ENCODE peak calls at places on chromosomes 2 and 18, in five cellular contexts. K is suprapubic skin, V is heart left ventricle, E is sigmoid colon, Z is transverse colon. Q is an unnamed sample.
A peak's percentile ranks its signal among the peaks of the same experiment; 100 is the strongest.

GRCh38 chr2:72386288-72386687 is 238.6 kb upstream of the CYP26B1 start:
- DNase-seq in Z (no peak), V (no peak), E (no peak), K (no peak), Q (no peak)

GRCh38 chr2:85191157-85191556 is 58.0 kb downstream of the TCF7L1 start:
- DNase-seq in Z (no peak), K (peak; percentile 35), E (no peak), V (no peak), Q (no peak)

GRCh38 chr2:203352604-203353255 is 24.5 kb downstream of the ABI2 start:
- DNase-seq in V (no peak), Z (no peak), K (no peak), E (no peak), Q (no peak)

GRCh38 chr2:143835481-143835880 is 684.4 kb downstream of the ZEB2 start:
- DNase-seq in E (no peak), K (no peak), V (no peak), Z (no peak), Q (no peak)

GRCh38 chr18:3585656-3586509 is 135.9 kb downstream of the TGIF1 start:
- DNase-seq in E (peak; percentile 87), V (peak; percentile 76), Z (peak; percentile 90), K (peak; percentile 91), Q (peak; percentile 96)

GRCh38 chr2:215880970-215881369 is 132.4 kb downstream of the MREG start:
- DNase-seq in V (no peak), E (no peak), Z (no peak), K (no peak), Q (no peak)

GRCh38 chr2:231709636-231709980 is 1.3 kb downstream of the PTMA start:
- DNase-seq in V (peak; percentile 47), E (peak; percentile 84), K (peak; percentile 84), Z (peak; percentile 54), Q (peak; percentile 52)

GRCh38 chr18:55838841-55839240 is 250.8 kb upstream of the TCF4 start:
- DNase-seq in Z (no peak), E (no peak), K (no peak), V (no peak), Q (no peak)

GRCh38 chr2:126634273-126634861 is 21.6 kb upstream of the GYPC start:
- DNase-seq in E (no peak), K (no peak), Z (peak; percentile 23), V (no peak), Q (no peak)

GRCh38 chr2:165791811-165792454 is 2.1 kb downstream of the GALNT3 start:
- DNase-seq in K (no peak), Z (no peak), E (no peak), V (no peak), Q (no peak)

GRCh38 chr2:67400560-67401464 is 3.7 kb downstream of the ETAA1 start:
- DNase-seq in V (no peak), Z (no peak), E (no peak), K (no peak), Q (no peak)

GRCh38 chr2:128286011-128286721 is 32.5 kb downstream of the HS6ST1 start:
- DNase-seq in K (no peak), V (no peak), E (no peak), Z (no peak), Q (no peak)

GRCh38 chr2:98445167-98445522 is 487 bp downstream of the INPP4A start:
- DNase-seq in Z (no peak), V (no peak), K (no peak), E (no peak), Q (no peak)

GRCh38 chr2:69585855-69586560 is 57.5 kb downstream of the AAK1 start:
- DNase-seq in V (no peak), E (no peak), K (no peak), Z (no peak), Q (no peak)

GRCh38 chr2:240432430-240432819 is 3.0 kb upstream of the GPC1 start:
- DNase-seq in E (no peak), K (peak; percentile 40), Z (no peak), V (no peak), Q (peak; percentile 78)

GRCh38 chr2:57990118-57990725 is 56.4 kb upstream of the VRK2 start:
- DNase-seq in Z (no peak), V (no peak), K (no peak), E (no peak), Q (no peak)

GRCh38 chr2:50098242-50098641 is 933.7 kb downstream of the NRXN1 start:
- DNase-seq in E (no peak), K (no peak), Z (no peak), V (no peak), Q (no peak)

GRCh38 chr2:191539068-191539467 is 138.9 kb upstream of the NABP1 start:
- DNase-seq in K (no peak), V (no peak), E (no peak), Z (no peak), Q (no peak)

GRCh38 chr2:176652300-176653182 is 383.3 kb downstream of the MTX2 start:
- DNase-seq in V (peak; percentile 21), E (no peak), Z (no peak), K (no peak), Q (no peak)

DNA sequence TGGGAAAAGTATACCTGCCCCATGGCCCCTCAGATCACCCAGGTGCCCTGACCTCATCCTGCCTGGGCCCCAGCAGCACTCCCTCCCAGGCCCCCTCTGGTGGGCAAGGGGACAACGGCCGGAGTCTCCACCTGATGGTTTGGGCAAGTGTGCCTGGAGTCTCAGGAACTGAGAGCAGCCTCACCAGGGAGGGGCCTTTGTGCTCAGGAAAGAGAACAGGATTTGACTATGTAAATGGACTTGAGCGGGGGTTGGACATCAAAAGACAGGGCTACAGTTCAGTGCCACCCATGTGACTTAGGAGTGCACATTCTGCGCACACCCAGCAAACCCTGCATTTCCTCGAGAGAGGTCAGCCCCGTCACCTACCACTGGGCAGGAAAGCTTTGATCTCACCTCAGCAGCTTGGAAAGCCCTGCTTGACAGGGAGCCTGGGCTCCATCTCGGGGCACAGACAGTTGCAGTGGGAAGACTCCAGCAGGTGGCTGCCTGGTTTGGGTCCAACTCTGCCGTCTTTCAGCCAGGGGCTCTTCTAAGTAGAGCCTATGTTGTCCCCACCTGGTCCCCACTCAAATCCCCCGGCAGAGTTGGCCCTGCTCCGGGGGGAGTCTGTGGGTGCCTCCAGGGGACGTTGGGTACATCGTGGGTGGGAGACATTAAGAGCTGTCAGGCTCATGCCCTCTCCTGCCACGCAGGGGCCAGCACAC is 3.3 kb downstream of the INPP5D start:
- DNase-seq in E (peak; percentile 58), Z (peak; percentile 65), K (peak; percentile 55), V (no peak), Q (no peak)
- TF ChIP-seq POLR2A in E (no peak), Z (no peak), K (no peak), V (no peak), Q (no peak)

DNA sequence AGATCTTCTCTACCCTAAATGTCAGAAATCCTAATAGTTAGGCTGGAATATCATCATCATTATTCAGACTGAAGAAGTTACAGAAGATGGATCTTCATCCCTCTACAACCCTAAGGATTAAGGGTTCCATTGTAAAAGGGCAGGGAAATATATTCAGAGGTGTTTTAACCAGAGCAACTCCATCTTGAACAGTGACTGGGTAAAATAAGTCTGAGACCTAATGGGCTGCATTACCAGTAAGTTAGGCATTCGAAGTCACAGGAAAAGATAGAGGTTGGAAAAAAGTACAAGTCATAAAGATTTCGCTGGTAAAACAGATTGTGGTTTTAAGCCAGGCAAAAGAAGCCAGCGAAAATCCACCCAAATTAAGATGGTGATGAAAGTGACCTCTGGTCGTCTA is 968.7 kb downstream of the CNTNAP5 start:
- DNase-seq in V (no peak), E (no peak), Z (no peak), K (no peak), Q (no peak)
- TF ChIP-seq POLR2A in V (no peak), E (no peak), Z (no peak), K (no peak), Q (no peak)

GRCh38 chr18:35240664-35241522 is at the start of gene ZNF397:
- DNase-seq in V (peak; percentile 99), E (peak; percentile 99), K (peak; percentile 99), Z (peak; percentile 99), Q (peak; percentile 97)
- TF ChIP-seq POLR2A in V (peak; percentile 98), E (peak; percentile 93), K (peak; percentile 78), Z (peak; percentile 94), Q (no peak)

GRCh38 chr2:162340822-162341221 is 3.1 kb upstream of the GCA start:
- DNase-seq in E (no peak), K (no peak), Z (no peak), V (no peak), Q (no peak)

GRCh38 chr2:162342841-162343240 is 1.1 kb upstream of the GCA start:
- DNase-seq in E (no peak), K (no peak), Z (no peak), V (no peak), Q (no peak)

GRCh38 chr2:162343492-162343823 is 474 bp upstream of the GCA start:
- DNase-seq in E (no peak), V (no peak), Z (no peak), K (no peak), Q (no peak)

GRCh38 chr2:162344617-162344950 is 652 bp downstream of the GCA start:
- DNase-seq in K (no peak), Z (peak; percentile 16), E (no peak), V (no peak), Q (no peak)

DNA sequence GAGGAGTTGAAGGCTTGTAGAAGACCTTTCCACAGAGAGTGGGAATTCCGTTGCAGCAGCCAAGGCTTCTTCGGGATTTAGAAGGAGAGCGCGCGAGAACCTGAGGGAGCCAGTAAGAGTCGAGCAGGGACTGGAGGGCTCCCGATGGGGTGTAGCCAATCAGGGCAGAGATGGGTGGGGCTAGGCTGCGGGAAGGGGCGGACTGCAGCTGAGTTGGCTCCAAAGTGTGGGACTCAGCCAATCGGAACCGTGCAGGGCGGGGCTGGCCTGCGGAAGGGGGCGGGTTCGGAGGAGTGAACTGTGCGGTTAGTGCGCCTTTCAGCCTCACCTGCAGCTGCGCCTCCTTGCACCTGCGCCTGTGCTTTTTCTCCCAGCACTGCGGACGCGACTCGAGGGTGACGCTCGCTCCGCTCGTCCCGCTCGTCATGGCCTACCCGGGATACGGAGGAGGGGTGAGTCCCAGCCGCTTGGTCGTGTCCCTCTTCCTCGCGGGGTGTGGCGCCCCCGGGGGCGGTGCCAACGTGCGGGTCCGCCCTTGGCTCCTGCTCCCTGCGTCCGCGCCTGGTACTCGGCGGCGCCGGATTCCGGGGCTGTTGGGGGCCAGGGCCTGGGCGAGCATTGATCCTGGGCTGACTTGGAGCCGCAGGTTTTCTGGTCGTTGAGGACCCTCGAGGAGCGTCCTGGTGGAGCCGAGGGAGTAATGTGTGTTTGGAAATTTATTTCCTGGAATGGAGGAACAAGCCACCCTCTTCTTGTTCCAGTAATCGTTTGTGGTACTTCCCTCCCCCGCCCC is at the start of gene GCA:
- DNase-seq in V (peak; percentile 98), E (peak; percentile 98), Z (peak; percentile 98), K (peak; percentile 99), Q (peak; percentile 96)
- TF ChIP-seq POLR2A in V (peak; percentile 60), E (no peak), Z (peak; percentile 70), K (no peak), Q (no peak)

Q was measured in lower leg skin.